ENCODE peak calls at places on chromosome 15, in five cellular contexts. N is fibroblast of lung; H is heart left ventricle; E is activated CD8-positive, alpha-beta memory T cell treated with anti-CD3 and anti-CD28 coated beads for 4 hours; C is RWPE2. D is an unnamed sample.

GRCh38 chr15:31303434-31304073 is 23.1 kb upstream of the KLF13 start:
- DNase-seq in C (no peak), H (peak), E (no peak), N (no peak), D (peak)

GRCh38 chr15:35671197-35671596 is 125.2 kb upstream of the DPH6 start:
- DNase-seq in H (no peak), E (no peak), C (no peak), N (peak), D (no peak)

GRCh38 chr15:34365073-34365825 is 1.7 kb downstream of the LPCAT4 start:
- DNase-seq in H (peak), E (no peak), C (peak), N (peak), D (no peak)

GRCh38 chr15:70190296-70190695 is 92.6 kb upstream of the TLE3 start:
- DNase-seq in C (no peak), H (no peak), N (no peak), E (no peak), D (no peak)

GRCh38 chr15:89472785-89473256 is 23.6 kb downstream of the RHCG start:
- DNase-seq in N (peak), E (no peak), C (no peak), H (no peak), D (peak)

GRCh38 chr15:89307791-89308190 is 26.8 kb downstream of the POLG start:
- DNase-seq in E (no peak), H (no peak), N (peak), C (no peak), D (no peak)

GRCh38 chr15:69508659-69509058 is 56.0 kb downstream of the RPLP1 start:
- DNase-seq in H (no peak), E (no peak), C (peak), N (peak), D (no peak)

GRCh38 chr15:55789066-55789660 is 46.2 kb upstream of the PRTG start:
- DNase-seq in H (no peak), N (no peak), E (peak), C (no peak), D (peak)

GRCh38 chr15:81642451-81642990 is 268.5 kb upstream of the TMC3 start:
- DNase-seq in C (no peak), N (peak), E (no peak), H (no peak), D (no peak)

GRCh38 chr15:68402432-68403160 is 29.4 kb downstream of the ITGA11 start:
- DNase-seq in N (no peak), E (no peak), H (no peak), C (peak), D (no peak)

GRCh38 chr15:94231728-94232086 is 346 bp downstream of the MCTP2 start:
- DNase-seq in N (no peak), H (no peak), C (no peak), E (no peak), D (peak)

GRCh38 chr15:83716605-83717004 is 62.7 kb downstream of the ADAMTSL3 start:
- DNase-seq in N (no peak), C (no peak), H (no peak), E (no peak), D (no peak)

GRCh38 chr15:91855684-91856553 is 2.4 kb downstream of the SLCO3A1 start:
- DNase-seq in E (no peak), C (no peak), H (no peak), N (no peak), D (peak)

GRCh38 chr15:46091860-46092450 is 457.1 kb downstream of the SQOR start:
- DNase-seq in N (peak), C (no peak), H (no peak), E (no peak), D (peak)

GRCh38 chr15:29071193-29071906 is 185.6 kb downstream of the APBA2 start:
- DNase-seq in H (no peak), N (no peak), C (no peak), E (no peak), D (no peak)

GRCh38 chr15:40815042-40815678 is 7.9 kb upstream of the DNAJC17 start:
- DNase-seq in N (peak), E (no peak), H (peak), C (no peak), D (no peak)

GRCh38 chr15:70492240-70493177 is 270.8 kb downstream of the UACA start:
- DNase-seq in H (peak), N (peak), C (peak), E (peak), D (peak)

GRCh38 chr15:75733761-75734651 is 21.4 kb upstream of the CSPG4 start:
- DNase-seq in N (no peak), C (no peak), H (no peak), E (no peak), D (no peak)

GRCh38 chr15:92361321-92362090 is 32.2 kb upstream of the ST8SIA2 start:
- DNase-seq in E (no peak), C (no peak), H (no peak), N (no peak), D (no peak)

GRCh38 chr15:48358229-48358641 is 27.0 kb downstream of the DUT start:
- DNase-seq in N (peak), E (no peak), H (no peak), C (no peak), D (no peak)

GRCh38 chr15:77027111-77027696 is 32.3 kb downstream of the PSTPIP1 start:
- DNase-seq in H (peak), N (no peak), C (peak), E (no peak), D (no peak)

GRCh38 chr15:67023517-67024321 is 41.7 kb upstream of the SMAD3 start:
- DNase-seq in H (no peak), E (no peak), N (no peak), C (no peak), D (no peak)

GRCh38 chr15:76309561-76310330 is 1.5 kb downstream of the ETFA start:
- DNase-seq in N (peak), H (no peak), E (no peak), C (no peak), D (no peak)